ENCODE peak calls at places on chromosomes 16 and 17, in six cellular contexts. W is foreskin fibroblast; Q is tibial artery; P is hippocampal formation; B is stimulated activated CD8-positive, alpha-beta memory T cell treated with anti-CD3 and anti-CD28 coated beads, Interleukin-15, amount 100 ng/mL, for 4 hours; K is SW480. X is an unnamed sample.

GRCh38 chr17:61294777-61295176 is 104.9 kb upstream of the TBX2 start:
- DNase-seq in B (no peak), Q (no peak), P (no peak), W (peak; percentile 71), K (peak; percentile 17), X (no peak)

GRCh38 chr17:36641331-36641876 is 40.0 kb downstream of the MRM1 start:
- DNase-seq in Q (no peak), W (no peak), K (no peak), P (no peak), B (no peak), X (no peak)

GRCh38 chr17:81348097-81349055 is 46.9 kb upstream of the BAHCC1 start:
- DNase-seq in W (no peak), Q (no peak), P (no peak), K (peak; percentile 80), B (no peak), X (peak; percentile 44)

GRCh38 chr16:2529061-2529931 is 1.9 kb downstream of the CEMP1 start:
- DNase-seq in W (no peak), K (no peak), B (no peak), Q (no peak), P (no peak), X (peak; percentile 45)

GRCh38 chr16:77965346-77965745 is 57.0 kb upstream of the CLEC3A start:
- DNase-seq in P (no peak), B (no peak), Q (no peak), K (no peak), W (no peak), X (no peak)

GRCh38 chr17:7951143-7951792 is 19.3 kb downstream of the CNTROB start:
- DNase-seq in P (no peak), B (no peak), Q (no peak), K (no peak), W (no peak), X (no peak)

GRCh38 chr17:18018411-18018921 is 20.5 kb downstream of the ATPAF2 start:
- DNase-seq in W (no peak), P (no peak), Q (no peak), B (no peak), K (no peak), X (no peak)

GRCh38 chr16:86470964-86471363 is 39.4 kb upstream of the FOXF1 start:
- DNase-seq in P (no peak), B (no peak), W (no peak), K (no peak), Q (no peak), X (no peak)

GRCh38 chr17:66415366-66416206 is 113.2 kb downstream of the PRKCA start:
- DNase-seq in P (no peak), W (no peak), Q (no peak), B (no peak), K (peak; percentile 59), X (no peak)

GRCh38 chr16:4179020-4179419 is 62.8 kb upstream of the ADCY9 start:
- DNase-seq in P (no peak), B (no peak), K (no peak), W (peak; percentile 41), Q (peak; percentile 37), X (no peak)

GRCh38 chr17:63993368-63993990 is 4.7 kb upstream of the PRR29 start:
- DNase-seq in P (no peak), W (no peak), B (no peak), Q (no peak), K (no peak), X (no peak)

GRCh38 chr17:73248532-73248931 is 13.1 kb downstream of the CPSF4L start:
- DNase-seq in W (no peak), Q (no peak), P (no peak), K (no peak), B (no peak), X (no peak)